ENCODE peak calls at places on chromosomes 7 and 10, in four cellular contexts. A, Z, J and S are unnamed samples. For H3K4me1 and H3K9me3, the result is how much of the 10 kb centered on the place peaks cover.

GRCh38 chr7:155680864-155681263 is 36.4 kb downstream of the RBM33 start:
- DNase-seq in A (no peak), Z (no peak), J (no peak), S (no peak)

GRCh38 chr7:150463461-150463860 is 13.0 kb downstream of the GIMAP8 start:
- DNase-seq in A (no peak), Z (no peak), J (no peak), S (no peak)

GRCh38 chr7:24786306-24786705 is 29.0 kb upstream of the GSDME start:
- DNase-seq in A (no peak), Z (no peak), J (no peak), S (no peak)

GRCh38 chr10:70480254-70480861 is 1.8 kb downstream of the PALD1 start:
- DNase-seq in A (peak), Z (no peak), J (no peak), S (peak)

GRCh38 chr10:125057158-125058001 is 103.0 kb downstream of the CTBP2 start:
- DNase-seq in A (no peak), Z (no peak), J (no peak), S (no peak)

GRCh38 chr7:131501422-131501821 is 55.0 kb downstream of the PODXL start:
- DNase-seq in A (peak), Z (peak), J (no peak), S (peak)

GRCh38 chr10:93065675-93066543 is 5.3 kb downstream of the CYP26C1 start:
- DNase-seq in A (no peak), Z (no peak), J (no peak), S (no peak)

GRCh38 chr7:1942704-1943294 is 272.7 kb downstream of the ELFN1 start:
- DNase-seq in A (no peak), Z (no peak), J (no peak), S (no peak)

GRCh38 chr10:88657901-88658300 is 6.3 kb upstream of the LIPF start:
- DNase-seq in A (no peak), Z (no peak), J (no peak), S (no peak)

GRCh38 chr7:100675581-100676350 is 2.2 kb downstream of the GNB2 start:
- DNase-seq in A (peak), Z (peak), J (peak), S (peak)

GRCh38 chr7:55163733-55164132 is 144.9 kb downstream of the EGFR start:
- DNase-seq in A (no peak), Z (no peak), J (no peak), S (no peak)

GRCh38 chr10:30820282-30820991 is 190.9 kb upstream of the LYZL2 start:
- DNase-seq in A (no peak), Z (no peak), J (no peak), S (no peak)

GRCh38 chr10:114174462-114175190 is 623 bp upstream of the CCDC186 start:
- DNase-seq in A (peak), Z (no peak), J (peak), S (peak)

GRCh38 chr10:15244635-15245197 is 76.2 kb upstream of the NMT2 start:
- DNase-seq in A (no peak), Z (no peak), J (no peak), S (no peak)

GRCh38 chr7:148815612-148816011 is 68.5 kb downstream of the EZH2 start:
- DNase-seq in A (no peak), Z (no peak), J (no peak), S (no peak)

GRCh38 chr10:80462986-80463741 is 9.1 kb downstream of the TSPAN14 start:
- DNase-seq in A (no peak), Z (no peak), J (no peak), S (no peak)

GRCh38 chr10:99276848-99277486 is 41.3 kb upstream of the HPSE2 start:
- DNase-seq in A (no peak), Z (no peak), J (no peak), S (no peak)

GRCh38 chr10:29955308-29955935 is 104.0 kb downstream of the JCAD start:
- DNase-seq in A (no peak), Z (no peak), J (no peak), S (no peak)

GRCh38 chr7:108181073-108181985 is 51.2 kb upstream of the LAMB4 start:
- DNase-seq in A (no peak), Z (no peak), J (no peak), S (peak)

GRCh38 chr7:2019693-2020511 is 212.8 kb downstream of the MAD1L1 start:
- DNase-seq in A (peak), Z (no peak), J (peak), S (peak)

GRCh38 chr10:76388321-76388720 is 956.9 kb downstream of the LRMDA start:
- DNase-seq in A (no peak), Z (no peak), J (no peak), S (no peak)

GRCh38 chr10:29392376-29393021 is 103.6 kb downstream of the LYZL1 start:
- DNase-seq in A (no peak), Z (no peak), J (no peak), S (no peak)

GRCh38 chr10:123743441-123744225 is 77.5 kb downstream of the GPR26 start:
- DNase-seq in A (no peak), Z (no peak), J (no peak), S (no peak)

GRCh38 chr7:136666110-136666509 is 202.3 kb upstream of the CHRM2 start:
- DNase-seq in A (no peak), Z (no peak), J (no peak), S (no peak)

GRCh38 chr7:152128252-152128651 is 102.8 kb downstream of the GALNT11 start:
- DNase-seq in A (no peak), Z (no peak), J (no peak), S (no peak)

GRCh38 chr7:133051066-133051465 is 30.8 kb downstream of the CHCHD3 start:
- DNase-seq in A (no peak), Z (no peak), J (no peak), S (no peak)

GRCh38 chr7:154881046-154881445 is 121.9 kb downstream of the PAXIP1 start:
- DNase-seq in A (no peak), Z (no peak), J (no peak), S (no peak)

GRCh38 chr7:24786941-24787340 is 29.7 kb upstream of the GSDME start:
- DNase-seq in A (no peak), Z (no peak), J (peak), S (no peak)

GRCh38 chr10:90148121-90148855 is 446.9 kb downstream of the KIF20B start:
- DNase-seq in A (no peak), Z (no peak), J (no peak), S (no peak)

GRCh38 chr10:124523301-124523871 is 61.8 kb downstream of the LHPP start:
- DNase-seq in A (no peak), Z (no peak), J (peak), S (no peak)

GRCh38 chr10:31102421-31102820 is 70.8 kb upstream of the ZNF438 start:
- DNase-seq in A (no peak), Z (no peak), J (no peak), S (no peak)

GRCh38 chr10:95832216-95833037 is 75.3 kb upstream of the CC2D2B start:
- DNase-seq in A (peak), Z (no peak), J (no peak), S (peak)

GRCh38 chr7:123653162-123653561 is 2.5 kb upstream of the LMOD2 start:
- DNase-seq in A (no peak), Z (no peak), J (no peak), S (no peak)

GRCh38 chr10:13437026-13437555 is 89.0 kb upstream of the SEPHS1 start:
- DNase-seq in A (no peak), Z (no peak), J (no peak), S (no peak)

GRCh38 chr10:13441476-13441875 is 87.3 kb downstream of the BEND7 start:
- DNase-seq in A (no peak), Z (no peak), J (no peak), S (no peak)

GRCh38 chr10:13439313-13439712 is 89.5 kb downstream of the BEND7 start:
- DNase-seq in A (no peak), Z (no peak), J (no peak), S (no peak)

GRCh38 chr10:13439771-13440708 is 88.8 kb downstream of the BEND7 start:
- DNase-seq in A (peak), Z (peak), J (peak), S (peak)

GRCh38 chr10:13440709-13441061 is 88.1 kb downstream of the BEND7 start:
- DNase-seq in A (no peak), Z (no peak), J (no peak), S (no peak)
- H3K4me3 ChIP-seq in A (peak), Z (no peak), J (peak), S (no peak)

DNA sequence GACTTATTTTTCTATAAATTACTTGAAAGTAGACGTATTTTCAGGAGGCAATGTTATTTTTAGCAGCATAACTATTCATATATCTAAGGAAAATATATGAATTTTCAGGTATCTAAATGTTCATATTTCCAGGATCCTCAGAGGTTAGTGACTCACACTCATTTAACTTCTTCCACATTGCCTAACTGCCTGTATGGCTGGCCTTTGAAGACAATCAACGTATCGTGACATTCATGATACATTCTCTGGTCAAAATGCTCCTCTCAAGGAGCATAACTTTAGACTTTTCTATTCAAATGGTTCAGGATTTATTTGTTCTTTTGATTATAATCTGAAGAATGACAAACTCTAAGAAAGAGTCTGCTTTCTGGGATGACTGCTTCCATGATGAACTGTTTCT is 89.3 kb downstream of the SEMA3C start:
- DNase-seq in A (no peak), Z (no peak), J (no peak), S (no peak)
- H3K4me1 ChIP-seq in A (under half), Z (under half), J (under half), S (under half)

GRCh38 chr10:109062371-109062770 is 860.9 kb downstream of the XPNPEP1 start:
- DNase-seq in A (no peak), Z (no peak), J (no peak), S (no peak)

DNA sequence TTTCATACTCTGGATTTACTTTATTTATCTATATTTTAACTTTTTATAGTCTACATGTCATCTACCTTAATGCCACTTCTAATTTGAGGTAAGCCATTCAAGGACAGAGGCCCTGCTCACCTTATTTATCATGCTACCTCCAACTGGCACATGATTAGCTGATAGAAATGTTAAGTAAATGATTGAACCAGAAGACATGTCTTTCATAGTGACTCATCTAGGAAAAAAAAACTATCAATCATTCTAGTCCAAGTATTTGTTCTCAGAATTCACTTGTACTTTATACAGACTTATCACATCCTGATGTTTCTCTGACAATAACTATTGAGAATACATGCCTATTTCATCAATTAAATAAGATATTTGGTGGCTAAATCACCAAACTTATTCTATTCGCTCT is 856.3 kb downstream of the XPNPEP1 start:
- DNase-seq in A (no peak), Z (no peak), J (no peak), S (no peak)
- H3K9me3 ChIP-seq in A (under half), Z (under half), J (under half), S (under half)

GRCh38 chr10:120460191-120460590 is 3.2 kb downstream of the PLPP4 start:
- DNase-seq in A (no peak), Z (no peak), J (no peak), S (no peak)

GRCh38 chr10:120456626-120457430 is at the start of gene PLPP4:
- DNase-seq in A (no peak), Z (no peak), J (no peak), S (no peak)

GRCh38 chr10:120457431-120458172 is 575 bp downstream of the PLPP4 start:
- DNase-seq in A (no peak), Z (no peak), J (no peak), S (no peak)

GRCh38 chr10:120459185-120459584 is 2.2 kb downstream of the PLPP4 start:
- DNase-seq in A (no peak), Z (no peak), J (no peak), S (no peak)

DNA sequence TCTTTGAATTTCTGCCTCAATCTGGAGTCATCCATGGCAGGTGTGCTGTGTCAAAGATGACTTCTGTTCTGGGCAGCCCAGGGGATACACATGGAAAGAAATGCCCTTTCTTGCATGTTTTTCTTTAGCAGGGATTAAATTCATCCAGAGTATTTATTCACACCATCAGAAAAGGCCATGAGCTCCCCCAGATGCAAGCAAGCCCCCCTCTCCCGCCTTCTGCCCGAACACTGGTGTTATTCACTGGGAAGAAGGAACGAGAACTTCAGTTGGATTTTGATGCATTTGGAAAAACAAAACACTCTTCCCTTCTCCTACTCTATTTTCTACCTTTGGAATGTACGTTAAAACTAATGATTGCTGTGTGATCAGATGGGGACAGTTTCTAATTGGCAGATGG is 1.4 kb downstream of the PLPP4 start:
- DNase-seq in A (no peak), Z (no peak), J (no peak), S (no peak)
- H3K4me3 ChIP-seq in A (no peak), Z (no peak), J (no peak), S (no peak)

GRCh38 chr7:30140456-30140855 is 5.7 kb downstream of the MTURN start:
- DNase-seq in A (no peak), Z (no peak), J (no peak), S (no peak)

GRCh38 chr7:30143748-30144251 is 9.0 kb downstream of the MTURN start:
- DNase-seq in A (no peak), Z (no peak), J (no peak), S (no peak)

GRCh38 chr7:30141405-30142045 is 6.7 kb downstream of the MTURN start:
- DNase-seq in A (no peak), Z (no peak), J (no peak), S (no peak)

GRCh38 chr7:30144659-30145321 is 10.0 kb downstream of the MTURN start:
- DNase-seq in A (no peak), Z (no peak), J (no peak), S (no peak)

DNA sequence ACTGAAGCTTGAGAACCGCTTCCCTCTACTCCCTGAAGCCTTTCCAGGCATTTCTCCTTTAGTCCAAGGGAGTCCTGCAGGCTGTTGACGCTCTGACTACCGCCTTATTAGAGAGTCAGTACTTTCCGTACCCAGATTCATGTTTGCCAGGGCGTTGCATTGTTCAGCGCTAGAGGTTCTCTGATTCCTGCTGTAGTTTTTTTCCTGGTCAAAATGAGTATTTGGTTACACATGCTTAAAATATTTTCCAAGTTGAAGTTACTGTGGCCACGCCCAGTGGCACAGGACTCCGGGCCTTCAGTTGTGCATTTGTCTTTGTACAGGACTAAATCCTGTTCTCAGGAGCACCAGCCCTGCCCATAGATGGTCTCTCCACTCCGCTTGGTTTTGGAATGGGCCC is 7.9 kb downstream of the MTURN start:
- DNase-seq in A (no peak), Z (no peak), J (peak), S (no peak)
- H3K4me1 ChIP-seq in A (under half), Z (under half), J (half or more), S (under half)

GRCh38 chr7:54161621-54162020 is 380.6 kb upstream of the VSTM2A start:
- DNase-seq in A (no peak), Z (no peak), J (no peak), S (no peak)
- H3K9me3 ChIP-seq in A (under half), Z (under half), J (under half), S (under half)

DNA sequence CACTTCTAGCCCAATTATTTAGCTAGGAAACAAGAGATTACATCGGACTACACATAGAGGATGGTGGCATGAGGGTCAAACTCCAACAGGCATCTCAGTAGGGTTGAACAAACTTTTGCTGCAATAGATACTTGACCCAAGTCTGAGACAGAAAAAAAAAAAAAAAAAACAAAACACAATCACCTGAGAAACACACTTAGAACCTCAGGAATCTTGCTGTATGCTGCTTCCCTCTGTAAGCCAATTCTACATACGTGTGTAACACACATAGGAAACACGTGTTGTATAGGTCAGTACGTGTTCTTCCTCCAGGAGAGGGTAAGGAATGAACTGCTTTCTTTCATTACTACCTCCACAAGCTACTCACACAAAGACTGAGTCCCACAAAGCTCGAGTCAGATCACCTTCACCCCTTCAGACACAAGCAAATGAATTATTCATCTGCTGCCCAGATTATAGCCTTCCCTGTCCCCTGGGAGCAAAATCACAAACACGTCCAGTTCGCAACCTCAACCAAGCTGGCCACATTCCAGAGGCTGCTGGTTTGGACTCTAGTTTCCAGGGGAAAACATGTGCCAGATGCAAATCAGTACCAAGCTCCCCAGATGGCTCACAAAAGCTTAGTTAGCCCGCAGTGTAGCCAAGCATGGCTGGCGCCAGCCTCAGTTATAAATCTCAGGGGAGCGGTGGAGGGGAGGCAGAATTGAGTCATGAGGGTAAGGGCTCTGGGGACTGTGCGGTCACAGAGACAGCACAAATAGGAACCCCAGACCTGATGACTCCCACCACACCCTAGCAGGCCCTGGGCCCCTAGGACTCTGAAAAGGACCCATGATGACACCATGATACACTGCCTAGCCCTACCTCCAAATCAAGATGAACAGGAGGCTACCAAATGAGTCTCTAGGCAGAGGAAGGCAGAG is 15.1 kb downstream of the PSAP start:
- DNase-seq in A (no peak), Z (no peak), J (no peak), S (no peak)
- H3K4me3 ChIP-seq in A (no peak), Z (no peak), J (no peak), S (no peak)

GRCh38 chr10:71543608-71544158 is 147.0 kb downstream of the CDH23 start:
- DNase-seq in A (no peak), Z (no peak), J (no peak), S (no peak)
- H3K4me1 ChIP-seq in A (under half), Z (under half), J (under half), S (under half)